ENCODE peak calls at places on chromosomes 11 and 22, in four cellular contexts. One of them, this sample, is unnamed.
A peak's percentile ranks its signal among the peaks of the same experiment; 100 is the strongest.

GRCh38 chr22:40276877-40277823 is 69.2 kb upstream of the ADSL start:
- DNase-seq in CD4-positive, alpha-beta T cell: no peak
- DNase-seq in WERI-Rb-1: no peak
- DNase-seq in colonic mucosa: no peak
- DNase-seq in this sample: no peak

GRCh38 chr11:22459053-22459452 is 120.9 kb downstream of the SLC17A6 start:
- DNase-seq in CD4-positive, alpha-beta T cell: no peak
- DNase-seq in WERI-Rb-1: no peak
- DNase-seq in colonic mucosa: no peak
- DNase-seq in this sample: no peak

GRCh38 chr11:83408946-83409345 is 122.8 kb upstream of the CCDC90B start:
- DNase-seq in CD4-positive, alpha-beta T cell: no peak
- DNase-seq in WERI-Rb-1: no peak
- DNase-seq in colonic mucosa: no peak
- DNase-seq in this sample: no peak

GRCh38 chr11:16393335-16393734 is 37.0 kb upstream of the SOX6 start:
- DNase-seq in CD4-positive, alpha-beta T cell: no peak
- DNase-seq in WERI-Rb-1: no peak
- DNase-seq in colonic mucosa: no peak
- DNase-seq in this sample: no peak

GRCh38 chr22:28674121-28674563 is 5.5 kb downstream of the TTC28 start:
- DNase-seq in CD4-positive, alpha-beta T cell: no peak
- DNase-seq in WERI-Rb-1: no peak
- DNase-seq in colonic mucosa: no peak
- DNase-seq in this sample: no peak

GRCh38 chr22:42978453-42979103 is 36.4 kb downstream of the PACSIN2 start:
- DNase-seq in CD4-positive, alpha-beta T cell: no peak
- DNase-seq in WERI-Rb-1: no peak
- DNase-seq in colonic mucosa: no peak
- DNase-seq in this sample: no peak

GRCh38 chr11:17208257-17208999 is 642 bp upstream of the PIK3C2A start:
- DNase-seq in CD4-positive, alpha-beta T cell: no peak
- DNase-seq in WERI-Rb-1: peak; percentile 83
- DNase-seq in colonic mucosa: peak; percentile 74
- DNase-seq in this sample: no peak

GRCh38 chr11:130499828-130500227 is 51.4 kb downstream of the ADAMTS15 start:
- DNase-seq in CD4-positive, alpha-beta T cell: no peak
- DNase-seq in WERI-Rb-1: no peak
- DNase-seq in colonic mucosa: no peak
- DNase-seq in this sample: no peak

GRCh38 chr11:120233207-120233803 is 6.6 kb upstream of the POU2F3 start:
- DNase-seq in CD4-positive, alpha-beta T cell: no peak
- DNase-seq in WERI-Rb-1: no peak
- DNase-seq in colonic mucosa: no peak
- DNase-seq in this sample: no peak

GRCh38 chr11:19728436-19728835 is 15.8 kb downstream of the NAV2 start:
- DNase-seq in CD4-positive, alpha-beta T cell: no peak
- DNase-seq in WERI-Rb-1: no peak
- DNase-seq in colonic mucosa: no peak
- DNase-seq in this sample: no peak

GRCh38 chr11:2089536-2090165 is 49.5 kb downstream of the IGF2 start:
- DNase-seq in CD4-positive, alpha-beta T cell: no peak
- DNase-seq in WERI-Rb-1: no peak
- DNase-seq in colonic mucosa: no peak
- DNase-seq in this sample: no peak

GRCh38 chr22:29112680-29113079 is 39.8 kb downstream of the KREMEN1 start:
- DNase-seq in CD4-positive, alpha-beta T cell: no peak
- DNase-seq in WERI-Rb-1: no peak
- DNase-seq in colonic mucosa: no peak
- DNase-seq in this sample: no peak

GRCh38 chr11:64900263-64900678 is 16.7 kb downstream of the ATG2A start:
- DNase-seq in CD4-positive, alpha-beta T cell: peak; percentile 44
- DNase-seq in WERI-Rb-1: no peak
- DNase-seq in colonic mucosa: no peak
- DNase-seq in this sample: no peak

GRCh38 chr11:113991170-113991569 is 16.3 kb downstream of the HTR3A start:
- DNase-seq in CD4-positive, alpha-beta T cell: no peak
- DNase-seq in WERI-Rb-1: no peak
- DNase-seq in colonic mucosa: no peak
- DNase-seq in this sample: no peak

GRCh38 chr11:113131036-113131775 is 170.0 kb downstream of the NCAM1 start:
- DNase-seq in CD4-positive, alpha-beta T cell: no peak
- DNase-seq in WERI-Rb-1: no peak
- DNase-seq in colonic mucosa: no peak
- DNase-seq in this sample: no peak

GRCh38 chr22:46948411-46949144 is 186.1 kb downstream of the TBC1D22A start:
- DNase-seq in CD4-positive, alpha-beta T cell: no peak
- DNase-seq in WERI-Rb-1: no peak
- DNase-seq in colonic mucosa: peak; percentile 12
- DNase-seq in this sample: no peak

GRCh38 chr11:75289919-75290318 is 49.3 kb downstream of the TPBGL start:
- DNase-seq in CD4-positive, alpha-beta T cell: no peak
- DNase-seq in WERI-Rb-1: peak; percentile 34
- DNase-seq in colonic mucosa: no peak
- DNase-seq in this sample: no peak

GRCh38 chr11:2741006-2741376 is 41.2 kb upstream of the KCNQ1OT1 start:
- DNase-seq in CD4-positive, alpha-beta T cell: no peak
- DNase-seq in WERI-Rb-1: no peak
- DNase-seq in colonic mucosa: no peak
- DNase-seq in this sample: no peak

GRCh38 chr22:28702891-28703290 is 23.3 kb upstream of the TTC28 start:
- DNase-seq in CD4-positive, alpha-beta T cell: no peak
- DNase-seq in WERI-Rb-1: no peak
- DNase-seq in colonic mucosa: no peak
- DNase-seq in this sample: no peak

GRCh38 chr22:25777870-25778269 is 35.9 kb downstream of the MYO18B start:
- DNase-seq in CD4-positive, alpha-beta T cell: no peak
- DNase-seq in WERI-Rb-1: peak; percentile 45
- DNase-seq in colonic mucosa: peak; percentile 23
- DNase-seq in this sample: no peak

GRCh38 chr11:16226245-16226644 is 130.1 kb downstream of the SOX6 start:
- DNase-seq in CD4-positive, alpha-beta T cell: no peak
- DNase-seq in WERI-Rb-1: no peak
- DNase-seq in colonic mucosa: peak; percentile 89
- DNase-seq in this sample: no peak

GRCh38 chr11:26418391-26418790 is 86.5 kb downstream of the ANO3 start:
- DNase-seq in CD4-positive, alpha-beta T cell: no peak
- DNase-seq in WERI-Rb-1: no peak
- DNase-seq in colonic mucosa: no peak
- DNase-seq in this sample: no peak

GRCh38 chr11:125369808-125370207 is 126.3 kb downstream of the FEZ1 start:
- DNase-seq in CD4-positive, alpha-beta T cell: no peak
- DNase-seq in WERI-Rb-1: no peak
- DNase-seq in colonic mucosa: no peak
- DNase-seq in this sample: no peak

GRCh38 chr11:65356394-65356972 is 1.9 kb downstream of the TIGD3 start:
- DNase-seq in CD4-positive, alpha-beta T cell: no peak
- DNase-seq in WERI-Rb-1: no peak
- DNase-seq in colonic mucosa: no peak
- DNase-seq in this sample: no peak

DNA sequence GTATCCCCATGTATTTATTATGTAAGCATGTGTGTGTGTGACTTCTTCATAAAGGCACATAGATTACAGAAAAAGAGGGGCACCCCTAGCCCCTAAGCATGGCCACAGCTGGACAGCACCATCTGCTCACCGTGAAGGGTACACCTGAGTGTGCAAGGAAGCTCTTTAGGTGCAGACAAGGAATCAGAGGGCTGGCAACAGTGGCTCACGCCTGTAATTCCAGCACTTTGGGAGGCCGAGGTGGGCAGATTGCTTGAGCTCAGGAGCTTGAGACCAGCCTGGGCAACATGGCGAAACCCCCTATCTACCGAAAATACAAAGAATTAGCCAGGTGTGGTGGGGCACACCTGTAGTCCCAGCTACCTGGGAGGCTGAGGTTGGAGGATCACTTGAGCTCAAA is 56.3 kb downstream of the DGCR2 start:
- DNase-seq in CD4-positive, alpha-beta T cell: no peak
- DNase-seq in WERI-Rb-1: no peak
- DNase-seq in colonic mucosa: no peak
- DNase-seq in this sample: no peak
- H3K27ac ChIP-seq in CD4-positive, alpha-beta T cell: no peak overlapping the region
- H3K27ac ChIP-seq in WERI-Rb-1: no peak overlapping the region
- H3K27ac ChIP-seq in colonic mucosa: no peak overlapping the region
- H3K27ac ChIP-seq in this sample: no peak overlapping the region

GRCh38 chr22:23289130-23289503 is 108.8 kb downstream of the BCR start:
- DNase-seq in CD4-positive, alpha-beta T cell: no peak
- DNase-seq in WERI-Rb-1: no peak
- DNase-seq in colonic mucosa: no peak
- DNase-seq in this sample: no peak
- H3K27ac ChIP-seq in CD4-positive, alpha-beta T cell: no peak overlapping the region
- H3K27ac ChIP-seq in WERI-Rb-1: no peak overlapping the region
- H3K27ac ChIP-seq in colonic mucosa: no peak overlapping the region
- H3K27ac ChIP-seq in this sample: no peak overlapping the region

GRCh38 chr11:63613517-63614135 is 607 bp downstream of the PLAAT3 start:
- DNase-seq in CD4-positive, alpha-beta T cell: peak; percentile 33
- DNase-seq in WERI-Rb-1: peak; percentile 15
- DNase-seq in colonic mucosa: peak; percentile 40
- DNase-seq in this sample: peak; percentile 64
- H3K27ac ChIP-seq in CD4-positive, alpha-beta T cell: no peak overlapping the region
- H3K27ac ChIP-seq in WERI-Rb-1: no peak overlapping the region
- H3K27ac ChIP-seq in colonic mucosa: peak overlapping the region; percentile 12
- H3K27ac ChIP-seq in this sample: peak overlapping the region; percentile 99

GRCh38 chr11:133342453-133342852 is 189.8 kb downstream of the OPCML start:
- DNase-seq in CD4-positive, alpha-beta T cell: no peak
- DNase-seq in WERI-Rb-1: no peak
- DNase-seq in colonic mucosa: no peak
- DNase-seq in this sample: no peak

GRCh38 chr11:133343951-133344350 is 188.3 kb downstream of the OPCML start:
- DNase-seq in CD4-positive, alpha-beta T cell: no peak
- DNase-seq in WERI-Rb-1: no peak
- DNase-seq in colonic mucosa: no peak
- DNase-seq in this sample: no peak

GRCh38 chr11:133339495-133340140 is 192.7 kb downstream of the OPCML start:
- DNase-seq in CD4-positive, alpha-beta T cell: no peak
- DNase-seq in WERI-Rb-1: no peak
- DNase-seq in colonic mucosa: no peak
- DNase-seq in this sample: no peak

GRCh38 chr11:133337905-133338536 is 194.3 kb downstream of the OPCML start:
- DNase-seq in CD4-positive, alpha-beta T cell: no peak
- DNase-seq in WERI-Rb-1: no peak
- DNase-seq in colonic mucosa: no peak
- DNase-seq in this sample: no peak

DNA sequence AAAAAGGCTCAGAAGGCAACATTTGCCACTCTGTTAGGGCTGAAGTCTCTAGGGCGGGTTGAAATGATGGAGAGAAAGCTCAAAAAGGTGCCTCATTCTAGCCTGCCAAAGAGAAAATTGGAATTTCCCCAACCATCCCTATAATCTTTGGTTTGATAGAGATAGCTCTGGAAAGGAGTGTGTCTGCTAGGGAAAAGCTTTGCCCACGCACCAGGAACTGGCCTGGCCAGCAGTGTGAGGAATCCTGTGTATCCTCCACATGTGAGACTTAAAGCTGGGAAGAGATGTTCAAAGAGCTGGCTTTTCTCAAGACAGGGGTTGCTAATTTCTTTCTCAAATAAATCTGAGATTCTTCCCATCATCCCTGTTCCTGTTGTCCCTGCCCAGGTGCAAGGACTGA is 193.7 kb downstream of the OPCML start:
- DNase-seq in CD4-positive, alpha-beta T cell: no peak
- DNase-seq in WERI-Rb-1: no peak
- DNase-seq in colonic mucosa: no peak
- DNase-seq in this sample: no peak
- H3K27ac ChIP-seq in CD4-positive, alpha-beta T cell: no peak overlapping the region
- H3K27ac ChIP-seq in WERI-Rb-1: no peak overlapping the region
- H3K27ac ChIP-seq in colonic mucosa: no peak overlapping the region
- H3K27ac ChIP-seq in this sample: no peak overlapping the region

DNA sequence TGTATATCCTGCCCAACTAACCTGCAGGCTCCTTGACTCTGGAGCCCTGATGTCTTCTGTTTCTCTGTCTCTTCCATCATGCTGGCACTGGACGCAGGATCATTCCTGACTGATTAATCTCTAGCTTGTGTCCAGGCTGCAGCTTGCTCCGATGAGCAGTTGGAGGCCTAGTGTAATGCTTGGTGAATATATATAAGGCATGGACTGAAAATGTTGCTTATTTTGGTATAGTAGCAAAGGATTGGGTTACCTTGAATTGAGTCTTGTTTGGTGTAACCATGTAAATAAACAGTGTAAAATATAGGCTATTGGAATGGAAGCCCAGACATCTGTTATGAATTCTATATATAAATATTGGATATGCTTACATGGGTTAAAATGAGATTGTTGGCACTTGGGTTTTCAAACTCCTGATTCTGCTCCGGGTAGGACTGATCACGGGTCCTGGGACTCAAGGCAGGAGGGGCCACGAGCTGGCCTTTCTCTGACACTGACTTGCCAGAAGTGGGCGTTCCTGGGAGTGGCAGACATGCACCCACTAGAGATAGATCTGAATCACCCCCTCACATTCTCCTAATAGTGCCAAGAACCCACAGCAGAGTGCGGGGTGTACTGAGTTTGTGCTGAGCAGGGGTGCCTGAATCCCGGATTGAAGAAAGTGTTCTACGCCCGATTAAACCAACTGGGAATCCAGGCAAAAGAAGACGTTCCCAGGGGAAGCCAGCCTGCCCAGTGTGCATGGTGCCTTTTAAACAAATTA is 25.8 kb downstream of the LRP5 start:
- DNase-seq in CD4-positive, alpha-beta T cell: no peak
- DNase-seq in WERI-Rb-1: no peak
- DNase-seq in colonic mucosa: no peak
- DNase-seq in this sample: no peak
- H3K27ac ChIP-seq in CD4-positive, alpha-beta T cell: no peak overlapping the region
- H3K27ac ChIP-seq in WERI-Rb-1: no peak overlapping the region
- H3K27ac ChIP-seq in colonic mucosa: no peak overlapping the region
- H3K27ac ChIP-seq in this sample: no peak overlapping the region

DNA sequence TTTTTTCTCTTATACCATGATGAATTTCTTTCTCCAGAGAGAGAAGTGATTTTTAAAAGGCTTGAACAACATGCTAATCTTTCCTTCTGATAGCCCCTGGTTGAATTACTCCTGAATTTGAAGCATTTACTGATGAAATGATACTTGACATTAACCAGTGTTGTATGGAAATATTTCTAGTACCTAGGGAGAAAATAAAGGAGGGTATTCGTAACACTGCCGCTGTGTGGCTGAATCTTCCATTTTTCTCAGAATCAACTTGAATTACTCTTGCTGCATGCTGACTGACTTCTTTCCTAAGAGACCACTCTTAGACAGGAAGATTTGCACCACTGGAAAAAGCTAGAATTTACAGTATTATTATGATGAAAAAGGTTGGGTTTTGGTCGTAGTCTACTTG is 118.3 kb downstream of the FAT3 start:
- DNase-seq in CD4-positive, alpha-beta T cell: no peak
- DNase-seq in WERI-Rb-1: no peak
- DNase-seq in colonic mucosa: no peak
- DNase-seq in this sample: no peak
- H3K27ac ChIP-seq in CD4-positive, alpha-beta T cell: no peak overlapping the region
- H3K27ac ChIP-seq in WERI-Rb-1: no peak overlapping the region
- H3K27ac ChIP-seq in colonic mucosa: no peak overlapping the region
- H3K27ac ChIP-seq in this sample: no peak overlapping the region